ENCODE peak calls at places on chromosome 7, in eight cellular contexts. R is fibroblast of lung, D is uterus, Y is osteocyte, T is lower lobe of right lung, C is brain microvascular endothelial cell, N is fibroblast of mammary gland, I is lung. B is an unnamed sample.

GRCh38 chr7:111690364-111691111 is 128.2 kb upstream of the IMMP2L start:
- DNase-seq in R (no peak), D (no peak), Y (no peak), T (no peak), C (no peak), N (no peak), I (no peak), B (no peak)

GRCh38 chr7:30027065-30027456 is 559 bp upstream of the FKBP14 start:
- DNase-seq in R (no peak), D (no peak), Y (no peak), T (no peak), C (peak), N (peak), I (no peak), B (peak)

GRCh38 chr7:69799048-69799697 is 200.9 kb downstream of the AUTS2 start:
- DNase-seq in R (no peak), D (no peak), Y (no peak), T (no peak), C (no peak), N (no peak), I (no peak), B (no peak)

GRCh38 chr7:69800495-69800894 is 202.2 kb downstream of the AUTS2 start:
- DNase-seq in R (peak), D (no peak), Y (no peak), T (peak), C (no peak), N (peak), I (peak), B (no peak)

GRCh38 chr7:80087051-80087767 is 47.4 kb upstream of the GNAI1 start:
- DNase-seq in R (peak), D (no peak), Y (no peak), T (no peak), C (peak), N (peak), I (no peak), B (no peak)

GRCh38 chr7:91832493-91833045 is 47.9 kb downstream of the MTERF1 start:
- DNase-seq in R (no peak), D (no peak), Y (no peak), T (no peak), C (no peak), N (no peak), I (no peak), B (no peak)

GRCh38 chr7:27191081-27191715 is 6.2 kb upstream of the HOXA11 start:
- DNase-seq in R (no peak), D (peak), Y (no peak), T (no peak), C (no peak), N (no peak), I (no peak), B (no peak)

GRCh38 chr7:51045319-51046102 is 262.8 kb upstream of the GRB10 start:
- DNase-seq in R (peak), D (no peak), Y (peak), T (no peak), C (peak), N (peak), I (no peak), B (no peak)

GRCh38 chr7:66504131-66504530 is 124.5 kb upstream of the KCTD7 start:
- DNase-seq in R (no peak), D (no peak), Y (no peak), T (no peak), C (no peak), N (no peak), I (no peak), B (no peak)

GRCh38 chr7:102099474-102099873 is 187.2 kb upstream of the SH2B2 start:
- DNase-seq in R (no peak), D (no peak), Y (peak), T (no peak), C (no peak), N (no peak), I (no peak), B (no peak)

DNA sequence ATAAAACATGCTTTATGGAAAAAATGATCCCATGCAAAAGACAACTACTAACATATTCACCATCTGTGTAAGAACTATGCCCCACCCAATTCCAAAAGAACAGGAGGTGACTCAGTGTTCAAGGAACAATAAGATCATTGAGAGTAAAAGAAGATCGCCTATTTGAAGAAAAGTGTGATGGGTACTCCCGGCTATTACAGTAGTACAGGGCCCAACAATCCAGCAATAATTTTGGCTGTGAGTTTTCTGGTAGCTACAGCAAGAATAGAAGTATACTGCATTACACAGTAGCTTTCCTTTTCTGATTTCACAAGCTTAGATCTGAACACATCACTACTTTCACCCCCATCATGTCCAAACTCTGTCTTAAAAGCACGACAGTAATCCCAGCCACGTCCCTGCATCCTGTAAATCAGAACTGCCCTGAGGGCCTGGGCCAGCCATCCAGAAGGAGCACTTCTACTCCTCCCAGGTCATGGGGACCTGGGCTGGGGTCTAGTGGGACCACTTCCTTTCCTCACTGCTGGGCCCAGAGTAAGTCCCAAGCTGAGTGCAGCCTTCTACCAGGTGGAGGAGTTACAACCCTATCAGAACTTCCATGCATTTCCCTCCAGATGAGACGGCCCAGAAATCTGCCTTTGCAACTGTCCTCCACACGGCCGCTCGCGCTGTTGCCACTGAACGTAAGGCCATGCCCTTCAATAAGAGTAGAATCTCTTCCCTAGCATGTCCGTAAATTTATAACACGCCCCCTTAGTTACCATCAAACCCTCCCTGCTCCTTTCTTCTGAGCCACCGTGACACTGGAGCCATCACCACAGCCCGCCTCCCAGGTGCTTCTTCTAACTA is 7.9 kb downstream of the ESYT2 start:
- DNase-seq in R (peak), D (no peak), Y (no peak), T (no peak), C (peak), N (peak), I (no peak), B (peak)
- TF ChIP-seq CTCF in R (no peak), D (no peak), Y (no peak), T (no peak), C (no peak), N (no peak), I (no peak), B (no peak)

GRCh38 chr7:84682543-84682942 is 488.0 kb upstream of the SEMA3A start:
- DNase-seq in R (no peak), D (no peak), Y (no peak), T (no peak), C (no peak), N (no peak), I (no peak), B (no peak)

GRCh38 chr7:84688671-84689070 is 494.1 kb upstream of the SEMA3A start:
- DNase-seq in R (no peak), D (no peak), Y (no peak), T (no peak), C (peak), N (no peak), I (no peak), B (no peak)

GRCh38 chr7:84684836-84685235 is 490.2 kb upstream of the SEMA3A start:
- DNase-seq in R (no peak), D (no peak), Y (no peak), T (no peak), C (no peak), N (no peak), I (no peak), B (no peak)

DNA sequence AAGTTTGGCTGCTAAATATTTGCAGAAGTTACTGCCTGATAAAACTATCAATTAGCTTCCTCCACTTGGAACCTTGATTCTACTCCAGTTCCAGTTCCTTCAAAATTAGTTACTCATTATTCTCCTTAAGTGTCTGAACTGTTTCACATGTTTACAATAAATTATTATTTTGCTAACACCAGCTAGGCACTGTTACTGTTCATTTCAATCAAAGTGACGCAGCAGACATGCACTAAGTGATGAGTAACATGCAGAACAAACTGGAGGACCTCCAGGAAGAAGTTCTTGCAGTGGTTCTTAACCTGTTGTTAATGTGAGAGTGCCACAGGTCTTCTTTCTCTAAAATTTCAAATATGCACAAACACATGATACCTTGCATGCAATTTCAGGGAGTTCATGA is 491.8 kb upstream of the SEMA3A start:
- DNase-seq in R (no peak), D (no peak), Y (no peak), T (no peak), C (peak), N (peak), I (no peak), B (no peak)
- TF ChIP-seq CTCF in R (no peak), D (no peak), Y (no peak), T (no peak), C (no peak), N (no peak), I (no peak), B (no peak)

GRCh38 chr7:105581066-105581811 is at the start of gene EFCAB10:
- DNase-seq in R (peak), D (no peak), Y (peak), T (peak), C (peak), N (peak), I (peak), B (peak)
- TF ChIP-seq CTCF in R (peak), D (no peak), Y (no peak), T (no peak), C (peak), N (no peak), I (no peak), B (no peak)

GRCh38 chr7:77561354-77561753 is 24.3 kb downstream of the PTPN12 start:
- DNase-seq in R (no peak), D (no peak), Y (no peak), T (no peak), C (no peak), N (no peak), I (no peak), B (no peak)
- TF ChIP-seq CTCF in R (no peak), D (no peak), Y (no peak), T (no peak), C (no peak), N (no peak), I (no peak), B (no peak)

GRCh38 chr7:151352512-151352911 is 10.9 kb downstream of the NUB1 start:
- DNase-seq in R (no peak), D (no peak), Y (no peak), T (no peak), C (no peak), N (no peak), I (no peak), B (peak)

GRCh38 chr7:151349507-151349853 is 7.9 kb downstream of the NUB1 start:
- DNase-seq in R (no peak), D (no peak), Y (no peak), T (no peak), C (no peak), N (no peak), I (no peak), B (no peak)

GRCh38 chr7:151348970-151349369 is 7.4 kb downstream of the NUB1 start:
- DNase-seq in R (no peak), D (no peak), Y (no peak), T (no peak), C (no peak), N (no peak), I (no peak), B (no peak)

GRCh38 chr7:151351967-151352366 is 10.4 kb downstream of the NUB1 start:
- DNase-seq in R (no peak), D (no peak), Y (no peak), T (no peak), C (no peak), N (no peak), I (no peak), B (peak)

GRCh38 chr7:151351027-151351426 is 9.4 kb downstream of the NUB1 start:
- DNase-seq in R (no peak), D (no peak), Y (no peak), T (no peak), C (no peak), N (no peak), I (no peak), B (peak)
- TF ChIP-seq CTCF in R (no peak), D (no peak), Y (no peak), T (peak), C (peak), N (peak), I (no peak), B (no peak)

GRCh38 chr7:16514729-16515128 is 11.9 kb upstream of the LRRC72 start:
- DNase-seq in R (no peak), D (no peak), Y (no peak), T (no peak), C (no peak), N (no peak), I (no peak), B (no peak)

GRCh38 chr7:16512097-16512496 is 14.5 kb upstream of the LRRC72 start:
- DNase-seq in R (no peak), D (no peak), Y (no peak), T (no peak), C (no peak), N (no peak), I (no peak), B (no peak)

GRCh38 chr7:16511314-16511713 is 15.3 kb upstream of the LRRC72 start:
- DNase-seq in R (no peak), D (no peak), Y (no peak), T (no peak), C (no peak), N (no peak), I (no peak), B (no peak)

GRCh38 chr7:16514271-16514670 is 12.4 kb upstream of the LRRC72 start:
- DNase-seq in R (no peak), D (no peak), Y (no peak), T (no peak), C (no peak), N (no peak), I (no peak), B (no peak)

GRCh38 chr7:16509829-16510228 is 16.8 kb upstream of the LRRC72 start:
- DNase-seq in R (no peak), D (no peak), Y (no peak), T (no peak), C (no peak), N (no peak), I (no peak), B (no peak)
- TF ChIP-seq CTCF in R (no peak), D (no peak), Y (no peak), T (no peak), C (no peak), N (no peak), I (no peak), B (no peak)

B was measured in activated CD8-positive, alpha-beta T cell treated with anti-CD3 and anti-CD28 coated beads for 36 hours.